ENCODE peak calls at places on chromosome 11, in four cellular contexts. One of them, this sample, is unnamed.

GRCh38 chr11:7004482-7004881 is 15.7 kb downstream of the ZNF214 start:
- DNase-seq in GOT3: no peak
- DNase-seq in anterior cingulate cortex: no peak
- DNase-seq in stimulated activated CD4-positive, alpha-beta T cell treated with anti-CD3 and anti-CD28 coated beads, Interleukin-15, amount 100 ng/mL, for 24 hours: no peak
- DNase-seq in this sample: peak

GRCh38 chr11:48169706-48170105 is 46.9 kb upstream of the OR4B1 start:
- DNase-seq in stimulated activated CD4-positive, alpha-beta T cell treated with anti-CD3 and anti-CD28 coated beads, Interleukin-15, amount 100 ng/mL, for 24 hours: no peak
- DNase-seq in anterior cingulate cortex: no peak
- DNase-seq in GOT3: no peak
- DNase-seq in this sample: peak

GRCh38 chr11:69535928-69536327 is 54.5 kb downstream of the LINC01488 start:
- DNase-seq in GOT3: no peak
- DNase-seq in anterior cingulate cortex: no peak
- DNase-seq in stimulated activated CD4-positive, alpha-beta T cell treated with anti-CD3 and anti-CD28 coated beads, Interleukin-15, amount 100 ng/mL, for 24 hours: no peak
- DNase-seq in this sample: no peak

GRCh38 chr11:110777765-110778164 is 65.5 kb upstream of the ARHGAP20 start:
- DNase-seq in stimulated activated CD4-positive, alpha-beta T cell treated with anti-CD3 and anti-CD28 coated beads, Interleukin-15, amount 100 ng/mL, for 24 hours: no peak
- DNase-seq in GOT3: no peak
- DNase-seq in anterior cingulate cortex: no peak
- DNase-seq in this sample: peak

GRCh38 chr11:47512701-47513100 is 40.2 kb downstream of the CELF1 start:
- DNase-seq in anterior cingulate cortex: no peak
- DNase-seq in stimulated activated CD4-positive, alpha-beta T cell treated with anti-CD3 and anti-CD28 coated beads, Interleukin-15, amount 100 ng/mL, for 24 hours: no peak
- DNase-seq in GOT3: no peak
- DNase-seq in this sample: no peak

GRCh38 chr11:80241766-80242165 is 800.9 kb upstream of the TENM4 start:
- DNase-seq in stimulated activated CD4-positive, alpha-beta T cell treated with anti-CD3 and anti-CD28 coated beads, Interleukin-15, amount 100 ng/mL, for 24 hours: no peak
- DNase-seq in anterior cingulate cortex: no peak
- DNase-seq in GOT3: no peak
- DNase-seq in this sample: peak

GRCh38 chr11:2577071-2578005 is 122.5 kb downstream of the KCNQ1OT1 start:
- DNase-seq in GOT3: no peak
- DNase-seq in anterior cingulate cortex: no peak
- DNase-seq in stimulated activated CD4-positive, alpha-beta T cell treated with anti-CD3 and anti-CD28 coated beads, Interleukin-15, amount 100 ng/mL, for 24 hours: no peak
- DNase-seq in this sample: no peak

GRCh38 chr11:78065239-78065638 is 1.6 kb downstream of the THRSP start:
- DNase-seq in anterior cingulate cortex: no peak
- DNase-seq in GOT3: no peak
- DNase-seq in stimulated activated CD4-positive, alpha-beta T cell treated with anti-CD3 and anti-CD28 coated beads, Interleukin-15, amount 100 ng/mL, for 24 hours: no peak
- DNase-seq in this sample: no peak

GRCh38 chr11:60748821-60749220 is 7.8 kb upstream of the MS4A15 start:
- DNase-seq in anterior cingulate cortex: no peak
- DNase-seq in GOT3: no peak
- DNase-seq in stimulated activated CD4-positive, alpha-beta T cell treated with anti-CD3 and anti-CD28 coated beads, Interleukin-15, amount 100 ng/mL, for 24 hours: no peak
- DNase-seq in this sample: no peak

GRCh38 chr11:34501500-34501899 is 12.1 kb downstream of the ELF5 start:
- DNase-seq in anterior cingulate cortex: no peak
- DNase-seq in stimulated activated CD4-positive, alpha-beta T cell treated with anti-CD3 and anti-CD28 coated beads, Interleukin-15, amount 100 ng/mL, for 24 hours: no peak
- DNase-seq in GOT3: peak
- DNase-seq in this sample: peak

GRCh38 chr11:93796832-93797231 is 12.8 kb downstream of the MED17 start:
- DNase-seq in stimulated activated CD4-positive, alpha-beta T cell treated with anti-CD3 and anti-CD28 coated beads, Interleukin-15, amount 100 ng/mL, for 24 hours: no peak
- DNase-seq in GOT3: no peak
- DNase-seq in anterior cingulate cortex: no peak
- DNase-seq in this sample: no peak

GRCh38 chr11:14124886-14125285 is 162.4 kb downstream of the SPON1 start:
- DNase-seq in GOT3: no peak
- DNase-seq in stimulated activated CD4-positive, alpha-beta T cell treated with anti-CD3 and anti-CD28 coated beads, Interleukin-15, amount 100 ng/mL, for 24 hours: no peak
- DNase-seq in anterior cingulate cortex: no peak
- DNase-seq in this sample: no peak

GRCh38 chr11:46346886-46347636 is at the start of gene DGKZ:
- DNase-seq in GOT3: peak
- DNase-seq in stimulated activated CD4-positive, alpha-beta T cell treated with anti-CD3 and anti-CD28 coated beads, Interleukin-15, amount 100 ng/mL, for 24 hours: peak
- DNase-seq in anterior cingulate cortex: peak
- DNase-seq in this sample: peak

GRCh38 chr11:61417670-61418069 is 12.1 kb downstream of the CPSF7 start:
- DNase-seq in anterior cingulate cortex: no peak
- DNase-seq in stimulated activated CD4-positive, alpha-beta T cell treated with anti-CD3 and anti-CD28 coated beads, Interleukin-15, amount 100 ng/mL, for 24 hours: no peak
- DNase-seq in GOT3: no peak
- DNase-seq in this sample: no peak

GRCh38 chr11:3902441-3902840 is 47.0 kb downstream of the STIM1 start:
- DNase-seq in anterior cingulate cortex: no peak
- DNase-seq in GOT3: no peak
- DNase-seq in stimulated activated CD4-positive, alpha-beta T cell treated with anti-CD3 and anti-CD28 coated beads, Interleukin-15, amount 100 ng/mL, for 24 hours: no peak
- DNase-seq in this sample: no peak

GRCh38 chr11:14768789-14769188 is 123.2 kb downstream of the CYP2R1 start:
- DNase-seq in anterior cingulate cortex: no peak
- DNase-seq in stimulated activated CD4-positive, alpha-beta T cell treated with anti-CD3 and anti-CD28 coated beads, Interleukin-15, amount 100 ng/mL, for 24 hours: peak
- DNase-seq in GOT3: no peak
- DNase-seq in this sample: no peak

GRCh38 chr11:26188559-26188958 is 143.4 kb upstream of the ANO3 start:
- DNase-seq in stimulated activated CD4-positive, alpha-beta T cell treated with anti-CD3 and anti-CD28 coated beads, Interleukin-15, amount 100 ng/mL, for 24 hours: no peak
- DNase-seq in GOT3: no peak
- DNase-seq in anterior cingulate cortex: no peak
- DNase-seq in this sample: no peak

GRCh38 chr11:61059260-61059752 is 43.0 kb upstream of the CD5 start:
- DNase-seq in stimulated activated CD4-positive, alpha-beta T cell treated with anti-CD3 and anti-CD28 coated beads, Interleukin-15, amount 100 ng/mL, for 24 hours: no peak
- DNase-seq in anterior cingulate cortex: no peak
- DNase-seq in GOT3: no peak
- DNase-seq in this sample: no peak